ENCODE peak calls at places on chromosome 19, in five cellular contexts. One of them, this sample, is unnamed.

GRCh38 chr19:21328402-21328801 is 808 bp downstream of the ZNF708 start:
- DNase-seq in upper lobe of left lung: no peak
- DNase-seq in AG09319: no peak
- DNase-seq in myocyte: no peak
- DNase-seq in fibroblast of the aortic adventitia: peak
- DNase-seq in this sample: no peak

GRCh38 chr19:44582581-44583265 is 30.6 kb upstream of the IGSF23 start:
- DNase-seq in upper lobe of left lung: peak
- DNase-seq in fibroblast of the aortic adventitia: peak
- DNase-seq in AG09319: no peak
- DNase-seq in myocyte: peak
- DNase-seq in this sample: no peak

GRCh38 chr19:42333018-42333417 is 7.6 kb downstream of the MEGF8 start:
- DNase-seq in fibroblast of the aortic adventitia: no peak
- DNase-seq in myocyte: no peak
- DNase-seq in AG09319: no peak
- DNase-seq in upper lobe of left lung: no peak
- DNase-seq in this sample: no peak

GRCh38 chr19:852136-853013 is at the start of gene ELANE:
- DNase-seq in fibroblast of the aortic adventitia: no peak
- DNase-seq in upper lobe of left lung: no peak
- DNase-seq in myocyte: no peak
- DNase-seq in AG09319: no peak
- DNase-seq in this sample: no peak

GRCh38 chr19:28956971-28957370 is 256.0 kb downstream of the UQCRFS1 start:
- DNase-seq in AG09319: no peak
- DNase-seq in upper lobe of left lung: no peak
- DNase-seq in myocyte: no peak
- DNase-seq in fibroblast of the aortic adventitia: no peak
- DNase-seq in this sample: no peak

GRCh38 chr19:3554254-3555083 is 2.9 kb downstream of the MFSD12 start:
- DNase-seq in myocyte: no peak
- DNase-seq in upper lobe of left lung: no peak
- DNase-seq in fibroblast of the aortic adventitia: no peak
- DNase-seq in AG09319: no peak
- DNase-seq in this sample: no peak

GRCh38 chr19:3250675-3251074 is 26.2 kb downstream of the CELF5 start:
- DNase-seq in AG09319: no peak
- DNase-seq in fibroblast of the aortic adventitia: peak
- DNase-seq in upper lobe of left lung: no peak
- DNase-seq in myocyte: no peak
- DNase-seq in this sample: no peak

GRCh38 chr19:18053571-18054219 is 33.0 kb downstream of the IL12RB1 start:
- DNase-seq in myocyte: no peak
- DNase-seq in fibroblast of the aortic adventitia: peak
- DNase-seq in AG09319: peak
- DNase-seq in upper lobe of left lung: no peak
- DNase-seq in this sample: no peak

GRCh38 chr19:15813916-15814315 is 1.5 kb downstream of the OR10H1 start:
- DNase-seq in AG09319: no peak
- DNase-seq in myocyte: no peak
- DNase-seq in upper lobe of left lung: no peak
- DNase-seq in fibroblast of the aortic adventitia: no peak
- DNase-seq in this sample: no peak

GRCh38 chr19:47511128-47511517 is 3.7 kb downstream of the NAPA start:
- DNase-seq in myocyte: no peak
- DNase-seq in upper lobe of left lung: peak
- DNase-seq in AG09319: no peak
- DNase-seq in fibroblast of the aortic adventitia: no peak
- DNase-seq in this sample: no peak

GRCh38 chr19:37413243-37414084 is 42.6 kb downstream of the ZNF527 start:
- DNase-seq in myocyte: peak
- DNase-seq in upper lobe of left lung: no peak
- DNase-seq in fibroblast of the aortic adventitia: peak
- DNase-seq in AG09319: no peak
- DNase-seq in this sample: no peak

GRCh38 chr19:34512254-34512796 is 30.8 kb downstream of the WTIP start:
- DNase-seq in AG09319: no peak
- DNase-seq in myocyte: no peak
- DNase-seq in fibroblast of the aortic adventitia: no peak
- DNase-seq in upper lobe of left lung: no peak
- DNase-seq in this sample: no peak

GRCh38 chr19:15923702-15924101 is 10.6 kb downstream of the CYP4F11 start:
- DNase-seq in AG09319: no peak
- DNase-seq in myocyte: no peak
- DNase-seq in upper lobe of left lung: no peak
- DNase-seq in fibroblast of the aortic adventitia: no peak
- DNase-seq in this sample: no peak

GRCh38 chr19:7137120-7137519 is 67.6 kb downstream of the ZNF557 start:
- DNase-seq in fibroblast of the aortic adventitia: no peak
- DNase-seq in myocyte: no peak
- DNase-seq in AG09319: no peak
- DNase-seq in upper lobe of left lung: no peak
- DNase-seq in this sample: no peak

GRCh38 chr19:4474504-4475136 is 2.5 kb downstream of the HDGFL2 start:
- DNase-seq in myocyte: peak
- DNase-seq in fibroblast of the aortic adventitia: peak
- DNase-seq in AG09319: no peak
- DNase-seq in upper lobe of left lung: no peak
- DNase-seq in this sample: no peak

GRCh38 chr19:36456831-36457230 is 32.5 kb downstream of the ZNF566 start:
- DNase-seq in upper lobe of left lung: no peak
- DNase-seq in fibroblast of the aortic adventitia: no peak
- DNase-seq in myocyte: no peak
- DNase-seq in AG09319: no peak
- DNase-seq in this sample: no peak

GRCh38 chr19:50624949-50625600 is 14.6 kb downstream of the SYT3 start:
- DNase-seq in myocyte: no peak
- DNase-seq in upper lobe of left lung: no peak
- DNase-seq in AG09319: no peak
- DNase-seq in fibroblast of the aortic adventitia: no peak
- DNase-seq in this sample: no peak

GRCh38 chr19:51552996-51553725 is 17.9 kb upstream of the ZNF175 start:
- DNase-seq in upper lobe of left lung: peak
- DNase-seq in myocyte: peak
- DNase-seq in AG09319: no peak
- DNase-seq in fibroblast of the aortic adventitia: peak
- DNase-seq in this sample: no peak

GRCh38 chr19:15675560-15675959 is 2.7 kb downstream of the CYP4F12 start:
- DNase-seq in AG09319: no peak
- DNase-seq in fibroblast of the aortic adventitia: no peak
- DNase-seq in upper lobe of left lung: no peak
- DNase-seq in myocyte: no peak
- DNase-seq in this sample: no peak

GRCh38 chr19:48741222-48741999 is 1.0 kb upstream of the RASIP1 start:
- DNase-seq in AG09319: no peak
- DNase-seq in upper lobe of left lung: peak
- DNase-seq in myocyte: no peak
- DNase-seq in fibroblast of the aortic adventitia: no peak
- DNase-seq in this sample: no peak

GRCh38 chr19:47157455-47158321 is 27.1 kb downstream of the SAE1 start:
- DNase-seq in upper lobe of left lung: peak
- DNase-seq in fibroblast of the aortic adventitia: peak
- DNase-seq in AG09319: no peak
- DNase-seq in myocyte: peak
- DNase-seq in this sample: no peak

GRCh38 chr19:6409346-6409745 is 15.3 kb downstream of the KHSRP start:
- DNase-seq in upper lobe of left lung: no peak
- DNase-seq in fibroblast of the aortic adventitia: no peak
- DNase-seq in myocyte: no peak
- DNase-seq in AG09319: no peak
- DNase-seq in this sample: no peak

GRCh38 chr19:11054628-11055027 is 34.6 kb upstream of the LDLR start:
- DNase-seq in AG09319: no peak
- DNase-seq in fibroblast of the aortic adventitia: no peak
- DNase-seq in myocyte: no peak
- DNase-seq in upper lobe of left lung: no peak
- DNase-seq in this sample: no peak

GRCh38 chr19:15730538-15730937 is 2.7 kb downstream of the OR10H2 start:
- DNase-seq in myocyte: no peak
- DNase-seq in upper lobe of left lung: no peak
- DNase-seq in fibroblast of the aortic adventitia: no peak
- DNase-seq in AG09319: no peak
- DNase-seq in this sample: no peak